ENCODE peak calls at places on chromosomes 5 and 9, in ten cellular contexts. One of them, this sample, is unnamed.

GRCh38 chr5:58266402-58266801 is 193.5 kb downstream of the PLK2 start:
- DNase-seq in stimulated activated CD8-positive, alpha-beta memory T cell treated with anti-CD3 and anti-CD28 coated beads, Interleukin-4, amount 100 ng/mL, for 1 hour: no peak
- DNase-seq in naive B cell: no peak
- DNase-seq in fibroblast of gingiva: no peak
- DNase-seq in GM23248: peak; percentile 62
- DNase-seq in naive thymus-derived CD8-positive, alpha-beta T cell: no peak
- DNase-seq in activated CD8-positive, alpha-beta memory T cell treated with anti-CD3 and anti-CD28 coated beads for 24 hours: no peak
- DNase-seq in activated CD4-positive, alpha-beta T cell treated with anti-CD3 and anti-CD28 coated beads for 4 hours: no peak
- DNase-seq in astrocyte: peak; percentile 27
- DNase-seq in hypothalamus: no peak
- DNase-seq in this sample: no peak

GRCh38 chr5:135203593-135204036 is 169.6 kb upstream of the PITX1 start:
- DNase-seq in fibroblast of gingiva: no peak
- DNase-seq in astrocyte: no peak
- DNase-seq in stimulated activated CD8-positive, alpha-beta memory T cell treated with anti-CD3 and anti-CD28 coated beads, Interleukin-4, amount 100 ng/mL, for 1 hour: no peak
- DNase-seq in naive thymus-derived CD8-positive, alpha-beta T cell: no peak
- DNase-seq in GM23248: peak; percentile 18
- DNase-seq in activated CD8-positive, alpha-beta memory T cell treated with anti-CD3 and anti-CD28 coated beads for 24 hours: no peak
- DNase-seq in naive B cell: no peak
- DNase-seq in activated CD4-positive, alpha-beta T cell treated with anti-CD3 and anti-CD28 coated beads for 4 hours: no peak
- DNase-seq in hypothalamus: no peak
- DNase-seq in this sample: no peak

GRCh38 chr9:129840024-129840423 is 4.8 kb downstream of the USP20 start:
- DNase-seq in GM23248: no peak
- DNase-seq in stimulated activated CD8-positive, alpha-beta memory T cell treated with anti-CD3 and anti-CD28 coated beads, Interleukin-4, amount 100 ng/mL, for 1 hour: no peak
- DNase-seq in naive thymus-derived CD8-positive, alpha-beta T cell: no peak
- DNase-seq in activated CD4-positive, alpha-beta T cell treated with anti-CD3 and anti-CD28 coated beads for 4 hours: no peak
- DNase-seq in activated CD8-positive, alpha-beta memory T cell treated with anti-CD3 and anti-CD28 coated beads for 24 hours: no peak
- DNase-seq in naive B cell: no peak
- DNase-seq in hypothalamus: no peak
- DNase-seq in astrocyte: no peak
- DNase-seq in fibroblast of gingiva: no peak
- DNase-seq in this sample: no peak

GRCh38 chr9:81595887-81596558 is 93.3 kb downstream of the TLE1 start:
- DNase-seq in naive B cell: no peak
- DNase-seq in stimulated activated CD8-positive, alpha-beta memory T cell treated with anti-CD3 and anti-CD28 coated beads, Interleukin-4, amount 100 ng/mL, for 1 hour: no peak
- DNase-seq in astrocyte: no peak
- DNase-seq in GM23248: no peak
- DNase-seq in hypothalamus: no peak
- DNase-seq in activated CD8-positive, alpha-beta memory T cell treated with anti-CD3 and anti-CD28 coated beads for 24 hours: no peak
- DNase-seq in fibroblast of gingiva: no peak
- DNase-seq in naive thymus-derived CD8-positive, alpha-beta T cell: no peak
- DNase-seq in activated CD4-positive, alpha-beta T cell treated with anti-CD3 and anti-CD28 coated beads for 4 hours: no peak
- DNase-seq in this sample: no peak

GRCh38 chr5:95823738-95824609 is 1.4 kb upstream of the GLRX start:
- DNase-seq in GM23248: peak; percentile 99
- DNase-seq in activated CD8-positive, alpha-beta memory T cell treated with anti-CD3 and anti-CD28 coated beads for 24 hours: peak; percentile 76
- DNase-seq in activated CD4-positive, alpha-beta T cell treated with anti-CD3 and anti-CD28 coated beads for 4 hours: peak; percentile 52
- DNase-seq in naive B cell: no peak
- DNase-seq in stimulated activated CD8-positive, alpha-beta memory T cell treated with anti-CD3 and anti-CD28 coated beads, Interleukin-4, amount 100 ng/mL, for 1 hour: no peak
- DNase-seq in fibroblast of gingiva: peak; percentile 98
- DNase-seq in hypothalamus: no peak
- DNase-seq in astrocyte: peak; percentile 93
- DNase-seq in naive thymus-derived CD8-positive, alpha-beta T cell: peak; percentile 65
- DNase-seq in this sample: no peak

GRCh38 chr5:136058031-136058971 is 29.5 kb downstream of the TGFBI start:
- DNase-seq in naive thymus-derived CD8-positive, alpha-beta T cell: no peak
- DNase-seq in activated CD4-positive, alpha-beta T cell treated with anti-CD3 and anti-CD28 coated beads for 4 hours: no peak
- DNase-seq in stimulated activated CD8-positive, alpha-beta memory T cell treated with anti-CD3 and anti-CD28 coated beads, Interleukin-4, amount 100 ng/mL, for 1 hour: no peak
- DNase-seq in astrocyte: peak; percentile 99
- DNase-seq in activated CD8-positive, alpha-beta memory T cell treated with anti-CD3 and anti-CD28 coated beads for 24 hours: no peak
- DNase-seq in fibroblast of gingiva: peak; percentile 94
- DNase-seq in hypothalamus: no peak
- DNase-seq in GM23248: peak; percentile 96
- DNase-seq in naive B cell: no peak
- DNase-seq in this sample: no peak

GRCh38 chr5:157460921-157461792 is 1.1 kb downstream of the NIPAL4 start:
- DNase-seq in astrocyte: no peak
- DNase-seq in hypothalamus: no peak
- DNase-seq in activated CD4-positive, alpha-beta T cell treated with anti-CD3 and anti-CD28 coated beads for 4 hours: no peak
- DNase-seq in activated CD8-positive, alpha-beta memory T cell treated with anti-CD3 and anti-CD28 coated beads for 24 hours: peak; percentile 47
- DNase-seq in naive B cell: no peak
- DNase-seq in naive thymus-derived CD8-positive, alpha-beta T cell: no peak
- DNase-seq in stimulated activated CD8-positive, alpha-beta memory T cell treated with anti-CD3 and anti-CD28 coated beads, Interleukin-4, amount 100 ng/mL, for 1 hour: no peak
- DNase-seq in fibroblast of gingiva: no peak
- DNase-seq in GM23248: no peak
- DNase-seq in this sample: no peak

GRCh38 chr9:134215395-134215708 is 51.0 kb upstream of the RNU6ATAC start:
- DNase-seq in GM23248: no peak
- DNase-seq in stimulated activated CD8-positive, alpha-beta memory T cell treated with anti-CD3 and anti-CD28 coated beads, Interleukin-4, amount 100 ng/mL, for 1 hour: no peak
- DNase-seq in activated CD8-positive, alpha-beta memory T cell treated with anti-CD3 and anti-CD28 coated beads for 24 hours: no peak
- DNase-seq in naive B cell: no peak
- DNase-seq in activated CD4-positive, alpha-beta T cell treated with anti-CD3 and anti-CD28 coated beads for 4 hours: no peak
- DNase-seq in naive thymus-derived CD8-positive, alpha-beta T cell: no peak
- DNase-seq in astrocyte: no peak
- DNase-seq in fibroblast of gingiva: no peak
- DNase-seq in hypothalamus: no peak
- DNase-seq in this sample: no peak

GRCh38 chr5:123398058-123398728 is 25.0 kb downstream of the CEP120 start:
- DNase-seq in activated CD4-positive, alpha-beta T cell treated with anti-CD3 and anti-CD28 coated beads for 4 hours: no peak
- DNase-seq in fibroblast of gingiva: no peak
- DNase-seq in hypothalamus: no peak
- DNase-seq in GM23248: no peak
- DNase-seq in naive B cell: peak; percentile 78
- DNase-seq in naive thymus-derived CD8-positive, alpha-beta T cell: no peak
- DNase-seq in stimulated activated CD8-positive, alpha-beta memory T cell treated with anti-CD3 and anti-CD28 coated beads, Interleukin-4, amount 100 ng/mL, for 1 hour: no peak
- DNase-seq in astrocyte: no peak
- DNase-seq in activated CD8-positive, alpha-beta memory T cell treated with anti-CD3 and anti-CD28 coated beads for 24 hours: no peak
- DNase-seq in this sample: no peak

This sample was measured in GM20000.